ENCODE peak calls at places on chromosomes 13 and 19, in five cellular contexts. V is astrocyte of the spinal cord, D is cardiac fibroblast, Z is psoas muscle, H is astrocyte. G is an unnamed sample.

GRCh38 chr13:113625965-113626661 is 31.9 kb downstream of the ATP4B start:
- DNase-seq in Z (no peak), H (peak), V (peak), D (peak), G (no peak)

GRCh38 chr13:110306340-110306959 is 507 bp downstream of the COL4A1 start:
- DNase-seq in Z (no peak), D (peak), V (no peak), H (no peak), G (no peak)

GRCh38 chr13:76293751-76294150 is 592.5 kb downstream of the KCTD12 start:
- DNase-seq in H (no peak), Z (no peak), D (peak), V (no peak), G (no peak)

GRCh38 chr19:51681286-51681956 is 11.7 kb upstream of the SPACA6 start:
- DNase-seq in H (no peak), D (peak), V (no peak), Z (no peak), G (no peak)

GRCh38 chr19:16516381-16516780 is 20.2 kb downstream of the C19orf44 start:
- DNase-seq in V (no peak), D (no peak), Z (no peak), H (no peak), G (no peak)

GRCh38 chr13:61728468-61728867 is 312.8 kb upstream of the PCDH20 start:
- DNase-seq in H (peak), V (peak), Z (no peak), D (peak), G (no peak)

GRCh38 chr19:18135712-18136584 is 17.0 kb upstream of the PIK3R2 start:
- DNase-seq in Z (no peak), H (no peak), D (no peak), V (no peak), G (no peak)

GRCh38 chr19:2047449-2048103 is 3.5 kb downstream of the MKNK2 start:
- DNase-seq in V (no peak), H (no peak), Z (peak), D (peak), G (no peak)

GRCh38 chr19:482186-483041 is 13.9 kb upstream of the MADCAM1 start:
- DNase-seq in V (no peak), Z (no peak), D (no peak), H (no peak), G (no peak)

DNA sequence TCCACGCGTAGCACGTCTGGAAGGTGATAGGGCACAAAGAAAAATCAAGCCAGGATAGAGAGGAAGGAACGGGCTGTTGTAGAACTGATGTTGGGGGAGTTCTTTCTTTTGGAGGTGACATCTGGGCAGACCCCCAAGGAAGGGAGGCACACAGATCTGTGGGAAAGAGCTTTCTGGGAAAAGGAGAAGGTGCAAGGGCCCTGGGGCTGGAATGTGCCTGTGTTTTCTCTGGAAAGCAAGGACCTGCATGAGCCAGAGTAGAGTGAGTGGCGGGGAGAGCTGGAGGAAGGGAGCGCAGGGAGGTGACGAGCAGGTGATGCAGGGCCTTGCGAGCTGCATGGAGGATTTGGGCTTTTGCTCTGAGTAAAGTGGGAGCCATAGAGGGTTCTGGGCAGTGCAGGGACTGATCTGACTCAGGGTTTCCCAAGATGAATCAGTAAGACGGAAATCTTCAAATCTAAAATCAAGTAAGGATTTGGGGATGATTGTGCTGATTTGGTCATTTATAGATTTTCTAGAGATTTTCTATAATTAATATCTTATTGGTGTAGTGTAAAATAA is 30.8 kb downstream of the SMARCA4 start:
- DNase-seq in D (no peak), H (no peak), V (no peak), Z (no peak), G (no peak)
- TF ChIP-seq CTCF in D (no peak), H (no peak), V (no peak), Z (no peak), G (no peak)

GRCh38 chr19:33375156-33375744 is 1.7 kb downstream of the CEBPG start:
- DNase-seq in D (no peak), H (no peak), Z (no peak), V (no peak), G (no peak)
- H3K4me3 ChIP-seq in D (no peak), H (peak), Z (peak), V (peak), G (peak)

GRCh38 chr13:28268800-28269223 is 130.5 kb downstream of the PAN3 start:
- DNase-seq in H (no peak), D (no peak), V (no peak), Z (no peak), G (no peak)

DNA sequence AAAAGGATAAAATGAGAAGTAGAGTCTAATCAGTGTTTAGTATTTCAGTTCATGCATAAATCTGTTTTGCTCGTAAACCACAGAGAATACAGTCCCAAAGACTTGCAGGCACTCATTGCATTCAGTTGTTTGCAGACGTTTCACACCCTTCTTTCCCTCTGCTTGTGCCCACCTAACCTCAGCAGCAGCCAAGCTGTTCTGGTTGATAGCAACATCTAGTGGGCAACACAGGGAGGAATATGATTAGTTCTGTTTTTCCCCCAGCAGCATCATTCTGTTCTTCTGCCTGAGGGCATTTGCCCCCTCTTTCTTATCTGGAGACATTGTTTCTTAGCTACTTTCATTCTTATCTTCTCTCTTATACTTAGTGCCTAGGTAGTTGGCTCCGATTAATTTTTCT is 135.6 kb downstream of the PAN3 start:
- DNase-seq in H (no peak), V (no peak), D (no peak), Z (no peak), G (no peak)
- TF ChIP-seq CTCF in H (no peak), V (no peak), D (no peak), Z (no peak), G (no peak)

GRCh38 chr13:48490241-48490640 is 42.6 kb downstream of the RCBTB2 start:
- DNase-seq in V (no peak), D (no peak), H (no peak), Z (no peak), G (no peak)

GRCh38 chr13:48493076-48493765 is 39.7 kb downstream of the RCBTB2 start:
- DNase-seq in H (no peak), D (peak), V (no peak), Z (no peak), G (no peak)

GRCh38 chr13:48492123-48493075 is 40.5 kb downstream of the RCBTB2 start:
- DNase-seq in V (no peak), H (no peak), D (peak), Z (peak), G (no peak)

GRCh38 chr13:48489666-48490065 is 43.2 kb downstream of the RCBTB2 start:
- DNase-seq in H (no peak), D (no peak), V (no peak), Z (no peak), G (no peak)

DNA sequence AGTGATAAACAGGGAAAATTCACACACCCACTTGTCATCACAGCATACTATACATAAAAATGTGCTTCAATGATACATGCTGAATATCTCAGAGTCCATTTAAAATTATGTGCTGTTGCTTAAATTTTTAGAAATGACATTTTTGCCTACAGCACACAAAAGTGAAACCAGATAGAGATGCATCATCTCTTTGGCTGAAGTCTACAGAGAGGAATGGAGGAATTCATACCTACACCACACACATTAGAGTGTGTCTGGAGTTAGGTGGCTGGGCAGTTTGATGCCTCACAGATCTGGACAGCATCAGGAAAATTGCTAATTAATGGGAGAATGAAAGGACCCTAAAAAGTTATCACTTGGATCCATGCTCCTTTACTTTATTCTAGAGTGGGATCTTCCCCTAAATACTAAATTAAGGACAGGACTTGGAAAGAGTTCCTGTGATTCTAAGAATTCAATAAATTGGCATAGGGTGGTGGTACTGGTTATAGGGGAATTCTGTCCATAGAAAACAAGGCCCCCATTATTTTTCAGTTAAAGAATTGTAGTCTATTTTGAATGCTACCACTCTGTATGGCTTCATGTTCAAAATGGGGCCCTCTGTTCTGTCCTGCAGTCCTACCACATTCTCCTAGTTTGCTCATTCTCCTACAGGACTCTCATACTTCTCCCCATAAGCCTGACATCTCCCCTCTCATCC is 41.3 kb downstream of the RCBTB2 start:
- DNase-seq in D (peak), Z (no peak), H (no peak), V (no peak), G (no peak)
- H3K4me3 ChIP-seq in D (no peak), Z (peak), H (no peak), V (no peak), G (no peak)

GRCh38 chr13:74889321-74889720 is 592.6 kb downstream of the TBC1D4 start:
- DNase-seq in Z (no peak), H (no peak), V (no peak), D (peak), G (no peak)

GRCh38 chr13:74886496-74886895 is 595.5 kb downstream of the TBC1D4 start:
- DNase-seq in Z (no peak), V (peak), D (peak), H (peak), G (no peak)

DNA sequence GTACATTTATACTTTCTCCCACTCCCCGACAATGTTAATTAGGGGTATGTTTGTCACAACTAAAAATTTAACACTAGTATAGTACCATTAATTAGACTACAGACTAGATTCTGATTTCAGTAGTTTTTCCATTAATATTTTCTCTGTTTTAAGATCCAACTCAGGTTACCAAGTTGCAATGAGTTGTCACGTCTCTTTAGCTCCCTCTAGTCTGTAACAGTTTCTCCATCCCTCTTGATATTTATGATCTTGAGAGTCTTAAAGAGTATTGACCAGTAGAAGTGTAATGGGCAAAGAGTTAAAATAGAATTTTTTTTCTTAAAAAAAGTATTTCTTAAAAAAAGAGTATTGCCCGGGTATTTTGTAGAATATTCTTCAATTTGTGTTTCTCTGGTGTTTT is 598.1 kb downstream of the TBC1D4 start:
- DNase-seq in D (peak), Z (no peak), H (no peak), V (no peak), G (no peak)
- TF ChIP-seq CTCF in D (peak), Z (no peak), H (no peak), V (peak), G (no peak)

DNA sequence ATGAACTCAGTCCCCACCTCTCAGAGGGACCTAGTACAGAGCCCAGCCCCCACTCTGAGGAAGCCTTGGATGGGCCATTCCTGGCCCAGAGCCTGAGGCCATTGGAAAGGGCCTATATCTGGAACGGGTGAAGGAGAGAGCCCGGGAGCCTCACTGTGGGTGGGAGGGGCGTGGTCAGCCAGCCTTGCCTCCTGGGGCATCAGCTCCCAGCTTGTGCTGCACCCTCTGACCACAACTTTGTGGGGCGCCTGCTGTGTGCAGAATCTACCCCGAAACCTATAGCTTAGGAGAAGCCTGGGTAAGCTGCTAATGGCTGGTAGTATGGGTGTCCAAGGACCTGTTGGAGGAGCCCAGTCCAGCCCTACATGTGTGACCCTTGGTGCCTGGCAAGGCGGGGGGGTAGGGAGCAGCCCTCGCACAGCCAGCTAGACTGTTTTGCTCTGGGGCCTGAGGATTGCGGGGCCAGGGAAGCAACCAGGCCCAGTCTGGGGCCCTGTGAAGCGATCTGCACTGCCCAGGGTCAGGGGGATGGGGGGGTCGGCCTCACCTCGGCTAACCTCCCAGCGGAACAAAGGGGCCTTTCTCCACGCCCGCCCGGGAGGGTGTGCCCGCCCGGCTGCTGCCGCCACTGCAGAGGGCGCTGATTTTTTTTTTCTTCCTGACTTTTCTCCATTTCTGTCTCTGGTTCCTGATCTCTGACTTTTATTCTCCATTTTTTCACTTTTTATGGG is 42.3 kb downstream of the LYL1 start:
- DNase-seq in Z (no peak), H (no peak), V (no peak), D (no peak), G (no peak)
- H3K4me3 ChIP-seq in Z (peak), H (no peak), V (no peak), D (peak), G (peak)

GRCh38 chr19:11890634-11891033 is 3.1 kb downstream of the ZNF69 start:
- DNase-seq in V (no peak), H (no peak), Z (no peak), D (no peak), G (no peak)

GRCh38 chr19:11887247-11887617 is 350 bp upstream of the ZNF69 start:
- DNase-seq in H (no peak), Z (no peak), D (no peak), V (no peak), G (no peak)

GRCh38 chr19:11887618-11888531 is at the start of gene ZNF69:
- DNase-seq in H (peak), Z (peak), D (peak), V (peak), G (peak)
- TF ChIP-seq CTCF in H (no peak), Z (peak), D (peak), V (peak), G (no peak)

GRCh38 chr19:48988860-48989259 is 4.2 kb downstream of the GYS1 start:
- DNase-seq in H (no peak), V (no peak), Z (no peak), D (no peak), G (no peak)

GRCh38 chr19:48991823-48992570 is 1.1 kb downstream of the GYS1 start:
- DNase-seq in H (peak), V (peak), Z (peak), D (peak), G (no peak)

GRCh38 chr19:48991011-48991609 is 2.0 kb downstream of the GYS1 start:
- DNase-seq in H (no peak), D (no peak), V (no peak), Z (no peak), G (no peak)

GRCh38 chr19:48989701-48990291 is 3.3 kb downstream of the GYS1 start:
- DNase-seq in V (no peak), Z (peak), H (no peak), D (no peak), G (no peak)

DNA sequence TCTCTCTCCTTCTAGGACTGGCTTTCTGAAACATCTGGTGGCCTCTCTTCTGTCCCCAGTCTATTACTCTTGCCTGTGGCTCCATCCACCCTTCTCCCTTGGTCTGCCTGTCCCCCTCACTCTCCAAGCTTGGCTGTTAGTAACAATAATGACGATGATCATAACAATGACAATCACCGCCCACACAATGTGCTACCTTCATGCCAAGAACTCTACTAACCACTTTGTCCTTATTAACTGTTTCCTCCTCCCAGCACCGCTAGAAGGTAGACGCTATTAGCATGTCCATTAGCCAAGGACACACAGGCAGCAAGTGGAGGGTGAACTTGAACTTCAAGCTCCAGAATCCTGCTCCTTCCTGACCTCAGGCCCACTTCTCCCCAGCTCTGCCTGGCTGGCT is 2.7 kb downstream of the GYS1 start:
- DNase-seq in V (no peak), D (no peak), H (no peak), Z (no peak), G (no peak)
- H3K4me3 ChIP-seq in V (no peak), D (no peak), H (no peak), Z (peak), G (no peak)